ENCODE peak calls at places on chromosomes 1 and 21, in eight cellular contexts. One of them, this sample, is unnamed. For H3K27me3, the result is how much of the 10 kb centered on the place peaks cover.

GRCh38 chr1:17016317-17016661 is 4.6 kb upstream of the ATP13A2 start:
- DNase-seq in right lobe of liver: no peak
- DNase-seq in trophoblast cell: no peak
- DNase-seq in CD4-positive, alpha-beta memory T cell: no peak
- DNase-seq in Panc1: no peak
- DNase-seq in effector memory CD4-positive, alpha-beta T cell: no peak
- DNase-seq in mesendoderm: peak
- DNase-seq in GM23338: peak
- DNase-seq in this sample: no peak

GRCh38 chr1:155139895-155140629 is at the start of gene DPM3:
- DNase-seq in right lobe of liver: peak
- DNase-seq in effector memory CD4-positive, alpha-beta T cell: peak
- DNase-seq in mesendoderm: peak
- DNase-seq in trophoblast cell: peak
- DNase-seq in Panc1: no peak
- DNase-seq in CD4-positive, alpha-beta memory T cell: peak
- DNase-seq in GM23338: peak
- DNase-seq in this sample: no peak

GRCh38 chr1:30063621-30064280 is 659.6 kb downstream of the MATN1 start:
- DNase-seq in trophoblast cell: no peak
- DNase-seq in effector memory CD4-positive, alpha-beta T cell: no peak
- DNase-seq in GM23338: no peak
- DNase-seq in right lobe of liver: no peak
- DNase-seq in Panc1: no peak
- DNase-seq in mesendoderm: no peak
- DNase-seq in CD4-positive, alpha-beta memory T cell: no peak
- DNase-seq in this sample: no peak

GRCh38 chr21:34620084-34620665 is 5.3 kb upstream of the RCAN1 start:
- DNase-seq in trophoblast cell: no peak
- DNase-seq in CD4-positive, alpha-beta memory T cell: no peak
- DNase-seq in Panc1: no peak
- DNase-seq in right lobe of liver: peak
- DNase-seq in mesendoderm: no peak
- DNase-seq in GM23338: no peak
- DNase-seq in effector memory CD4-positive, alpha-beta T cell: no peak
- DNase-seq in this sample: no peak

GRCh38 chr1:99559166-99559565 is 86.7 kb upstream of the PALMD start:
- DNase-seq in GM23338: no peak
- DNase-seq in mesendoderm: no peak
- DNase-seq in Panc1: no peak
- DNase-seq in CD4-positive, alpha-beta memory T cell: no peak
- DNase-seq in right lobe of liver: no peak
- DNase-seq in effector memory CD4-positive, alpha-beta T cell: no peak
- DNase-seq in trophoblast cell: no peak
- DNase-seq in this sample: no peak

GRCh38 chr1:36982708-36983107 is 51.6 kb downstream of the GRIK3 start:
- DNase-seq in mesendoderm: peak
- DNase-seq in effector memory CD4-positive, alpha-beta T cell: no peak
- DNase-seq in trophoblast cell: no peak
- DNase-seq in CD4-positive, alpha-beta memory T cell: no peak
- DNase-seq in Panc1: no peak
- DNase-seq in right lobe of liver: no peak
- DNase-seq in GM23338: peak
- DNase-seq in this sample: no peak

GRCh38 chr1:53314096-53314495 is 13.8 kb downstream of the LRP8 start:
- DNase-seq in effector memory CD4-positive, alpha-beta T cell: no peak
- DNase-seq in Panc1: no peak
- DNase-seq in trophoblast cell: no peak
- DNase-seq in right lobe of liver: no peak
- DNase-seq in CD4-positive, alpha-beta memory T cell: no peak
- DNase-seq in GM23338: no peak
- DNase-seq in mesendoderm: no peak
- DNase-seq in this sample: no peak

GRCh38 chr1:47186267-47187185 is 3.3 kb downstream of the PDZK1IP1 start:
- DNase-seq in right lobe of liver: peak
- DNase-seq in mesendoderm: no peak
- DNase-seq in GM23338: no peak
- DNase-seq in CD4-positive, alpha-beta memory T cell: no peak
- DNase-seq in Panc1: no peak
- DNase-seq in effector memory CD4-positive, alpha-beta T cell: no peak
- DNase-seq in trophoblast cell: no peak
- DNase-seq in this sample: no peak

GRCh38 chr1:1616045-1616821 is 933 bp downstream of the MIB2 start:
- DNase-seq in CD4-positive, alpha-beta memory T cell: peak
- DNase-seq in trophoblast cell: peak
- DNase-seq in Panc1: no peak
- DNase-seq in mesendoderm: no peak
- DNase-seq in GM23338: no peak
- DNase-seq in effector memory CD4-positive, alpha-beta T cell: peak
- DNase-seq in right lobe of liver: peak
- DNase-seq in this sample: no peak

GRCh38 chr1:184748767-184749166 is 5.9 kb downstream of the EDEM3 start:
- DNase-seq in GM23338: no peak
- DNase-seq in effector memory CD4-positive, alpha-beta T cell: no peak
- DNase-seq in mesendoderm: no peak
- DNase-seq in CD4-positive, alpha-beta memory T cell: no peak
- DNase-seq in trophoblast cell: no peak
- DNase-seq in right lobe of liver: no peak
- DNase-seq in Panc1: no peak
- DNase-seq in this sample: no peak

GRCh38 chr1:226691257-226691656 is 47.8 kb downstream of the ITPKB start:
- DNase-seq in trophoblast cell: no peak
- DNase-seq in effector memory CD4-positive, alpha-beta T cell: peak
- DNase-seq in CD4-positive, alpha-beta memory T cell: peak
- DNase-seq in GM23338: no peak
- DNase-seq in Panc1: no peak
- DNase-seq in right lobe of liver: no peak
- DNase-seq in mesendoderm: no peak
- DNase-seq in this sample: no peak

GRCh38 chr1:201180133-201180532 is 10.5 kb upstream of the IGFN1 start:
- DNase-seq in right lobe of liver: no peak
- DNase-seq in effector memory CD4-positive, alpha-beta T cell: no peak
- DNase-seq in CD4-positive, alpha-beta memory T cell: no peak
- DNase-seq in Panc1: no peak
- DNase-seq in mesendoderm: no peak
- DNase-seq in trophoblast cell: no peak
- DNase-seq in GM23338: no peak
- DNase-seq in this sample: no peak

GRCh38 chr1:233673146-233673946 is 59.4 kb downstream of the KCNK1 start:
- DNase-seq in mesendoderm: no peak
- DNase-seq in effector memory CD4-positive, alpha-beta T cell: no peak
- DNase-seq in GM23338: no peak
- DNase-seq in Panc1: no peak
- DNase-seq in right lobe of liver: no peak
- DNase-seq in CD4-positive, alpha-beta memory T cell: no peak
- DNase-seq in trophoblast cell: no peak
- DNase-seq in this sample: no peak

GRCh38 chr1:174262747-174263241 is 103.5 kb downstream of the RABGAP1L start:
- DNase-seq in trophoblast cell: no peak
- DNase-seq in GM23338: peak
- DNase-seq in effector memory CD4-positive, alpha-beta T cell: no peak
- DNase-seq in mesendoderm: peak
- DNase-seq in CD4-positive, alpha-beta memory T cell: peak
- DNase-seq in right lobe of liver: no peak
- DNase-seq in Panc1: peak
- DNase-seq in this sample: no peak

GRCh38 chr1:235006132-235006721 is 122.4 kb downstream of the TOMM20 start:
- DNase-seq in mesendoderm: no peak
- DNase-seq in CD4-positive, alpha-beta memory T cell: no peak
- DNase-seq in Panc1: no peak
- DNase-seq in effector memory CD4-positive, alpha-beta T cell: no peak
- DNase-seq in right lobe of liver: no peak
- DNase-seq in trophoblast cell: no peak
- DNase-seq in GM23338: no peak
- DNase-seq in this sample: no peak

GRCh38 chr21:36749935-36750578 is 51.1 kb downstream of the SIM2 start:
- DNase-seq in CD4-positive, alpha-beta memory T cell: no peak
- DNase-seq in effector memory CD4-positive, alpha-beta T cell: no peak
- DNase-seq in right lobe of liver: no peak
- DNase-seq in trophoblast cell: peak
- DNase-seq in mesendoderm: peak
- DNase-seq in Panc1: no peak
- DNase-seq in GM23338: peak
- DNase-seq in this sample: peak

GRCh38 chr1:60978421-60979357 is 103.7 kb upstream of the NFIA start:
- DNase-seq in right lobe of liver: no peak
- DNase-seq in Panc1: peak
- DNase-seq in trophoblast cell: no peak
- DNase-seq in CD4-positive, alpha-beta memory T cell: peak
- DNase-seq in effector memory CD4-positive, alpha-beta T cell: peak
- DNase-seq in mesendoderm: peak
- DNase-seq in GM23338: peak
- DNase-seq in this sample: no peak

GRCh38 chr1:44576456-44577150 is 97.7 kb downstream of the TMEM53 start:
- DNase-seq in CD4-positive, alpha-beta memory T cell: no peak
- DNase-seq in effector memory CD4-positive, alpha-beta T cell: no peak
- DNase-seq in trophoblast cell: no peak
- DNase-seq in mesendoderm: no peak
- DNase-seq in Panc1: no peak
- DNase-seq in GM23338: peak
- DNase-seq in right lobe of liver: no peak
- DNase-seq in this sample: no peak

GRCh38 chr1:229943988-229944743 is 122.9 kb upstream of the GALNT2 start:
- DNase-seq in Panc1: no peak
- DNase-seq in effector memory CD4-positive, alpha-beta T cell: no peak
- DNase-seq in GM23338: no peak
- DNase-seq in CD4-positive, alpha-beta memory T cell: no peak
- DNase-seq in right lobe of liver: no peak
- DNase-seq in mesendoderm: peak
- DNase-seq in trophoblast cell: no peak
- DNase-seq in this sample: no peak
- H3K27ac ChIP-seq in Panc1: no peak
- H3K27ac ChIP-seq in effector memory CD4-positive, alpha-beta T cell: no peak
- H3K27ac ChIP-seq in GM23338: no peak
- H3K27ac ChIP-seq in CD4-positive, alpha-beta memory T cell: no peak
- H3K27ac ChIP-seq in right lobe of liver: no peak
- H3K27ac ChIP-seq in mesendoderm: no peak
- H3K27ac ChIP-seq in trophoblast cell: no peak
- H3K27ac ChIP-seq in this sample: no peak

GRCh38 chr1:23367451-23367790 is 2.2 kb downstream of the ZNF436 start:
- DNase-seq in trophoblast cell: no peak
- DNase-seq in GM23338: no peak
- DNase-seq in CD4-positive, alpha-beta memory T cell: no peak
- DNase-seq in Panc1: no peak
- DNase-seq in effector memory CD4-positive, alpha-beta T cell: no peak
- DNase-seq in right lobe of liver: no peak
- DNase-seq in mesendoderm: no peak
- DNase-seq in this sample: no peak

GRCh38 chr1:23367791-23368561 is 1.7 kb downstream of the ZNF436 start:
- DNase-seq in right lobe of liver: peak
- DNase-seq in CD4-positive, alpha-beta memory T cell: peak
- DNase-seq in Panc1: peak
- DNase-seq in GM23338: peak
- DNase-seq in effector memory CD4-positive, alpha-beta T cell: peak
- DNase-seq in trophoblast cell: peak
- DNase-seq in mesendoderm: peak
- DNase-seq in this sample: peak

GRCh38 chr1:23366146-23366545 is 3.5 kb downstream of the ZNF436 start:
- DNase-seq in trophoblast cell: no peak
- DNase-seq in right lobe of liver: no peak
- DNase-seq in GM23338: no peak
- DNase-seq in mesendoderm: no peak
- DNase-seq in effector memory CD4-positive, alpha-beta T cell: no peak
- DNase-seq in Panc1: no peak
- DNase-seq in CD4-positive, alpha-beta memory T cell: no peak
- DNase-seq in this sample: no peak

GRCh38 chr1:23368562-23369334 is 888 bp downstream of the ZNF436 start:
- DNase-seq in right lobe of liver: peak
- DNase-seq in trophoblast cell: peak
- DNase-seq in CD4-positive, alpha-beta memory T cell: peak
- DNase-seq in GM23338: peak
- DNase-seq in Panc1: no peak
- DNase-seq in effector memory CD4-positive, alpha-beta T cell: peak
- DNase-seq in mesendoderm: peak
- DNase-seq in this sample: peak

DNA sequence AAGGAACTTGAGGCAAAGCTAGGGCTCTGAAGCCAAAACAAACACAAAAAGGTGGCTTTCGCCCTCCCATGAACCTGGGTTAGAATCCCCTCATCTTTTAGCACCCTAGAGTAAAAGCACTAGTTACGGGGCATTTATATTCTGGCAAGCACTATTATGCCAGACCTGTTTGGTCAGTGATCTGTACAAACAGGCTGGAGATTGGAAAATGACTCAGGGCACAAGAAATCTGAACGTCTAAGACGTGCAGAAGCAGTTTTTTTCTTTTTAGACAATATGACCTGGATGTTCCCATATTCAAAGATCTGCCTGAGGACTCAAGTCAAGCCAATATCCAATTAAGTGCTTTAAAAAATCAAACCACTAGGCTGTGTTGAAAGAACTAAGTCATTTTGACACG is 3.0 kb downstream of the ZNF436 start:
- DNase-seq in mesendoderm: no peak
- DNase-seq in right lobe of liver: no peak
- DNase-seq in GM23338: no peak
- DNase-seq in trophoblast cell: no peak
- DNase-seq in effector memory CD4-positive, alpha-beta T cell: no peak
- DNase-seq in CD4-positive, alpha-beta memory T cell: no peak
- DNase-seq in Panc1: no peak
- DNase-seq in this sample: no peak
- H3K4me3 ChIP-seq in mesendoderm: no peak
- H3K4me3 ChIP-seq in right lobe of liver: no peak
- H3K4me3 ChIP-seq in GM23338: no peak
- H3K4me3 ChIP-seq in trophoblast cell: no peak
- H3K4me3 ChIP-seq in effector memory CD4-positive, alpha-beta T cell: no peak
- H3K4me3 ChIP-seq in CD4-positive, alpha-beta memory T cell: no peak
- H3K4me3 ChIP-seq in Panc1: peak
- H3K4me3 ChIP-seq in this sample: no peak

DNA sequence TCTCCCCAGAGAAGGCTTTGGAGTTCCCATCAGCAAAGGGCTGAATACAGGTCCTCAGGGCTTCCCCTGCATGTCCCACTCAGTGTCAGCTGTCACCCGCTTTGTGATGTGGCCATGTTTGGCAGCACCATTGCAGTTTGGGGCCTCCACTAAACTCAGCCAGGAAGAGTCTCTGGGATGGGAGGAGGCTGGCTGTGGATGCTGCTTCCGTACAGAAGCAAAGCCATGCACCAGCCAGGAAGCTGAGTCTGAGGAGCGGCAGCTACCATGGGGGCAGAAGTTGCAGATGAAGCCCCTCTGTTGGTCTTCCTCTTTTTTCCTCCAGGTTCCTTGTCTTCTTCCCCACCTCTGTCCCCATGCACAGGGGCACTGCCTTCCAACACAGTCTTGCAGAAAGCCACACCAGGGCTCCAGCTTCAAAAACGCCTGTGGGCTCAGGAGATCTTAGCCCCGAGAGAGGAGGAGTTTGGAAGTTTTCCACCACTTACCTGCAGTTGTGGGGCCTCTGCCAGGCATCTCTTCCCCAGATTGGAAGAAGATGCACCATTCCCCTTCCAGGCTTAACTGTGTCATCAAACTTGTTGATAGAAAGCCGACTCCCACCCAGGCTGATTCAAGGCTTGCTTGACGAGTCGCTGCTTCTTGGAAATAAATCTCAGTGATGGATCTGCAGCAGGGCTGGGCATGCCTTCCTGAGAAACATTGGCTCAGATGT is 416.7 kb downstream of the NPHP4 start:
- DNase-seq in CD4-positive, alpha-beta memory T cell: no peak
- DNase-seq in mesendoderm: no peak
- DNase-seq in trophoblast cell: no peak
- DNase-seq in Panc1: no peak
- DNase-seq in GM23338: peak
- DNase-seq in right lobe of liver: no peak
- DNase-seq in effector memory CD4-positive, alpha-beta T cell: no peak
- DNase-seq in this sample: no peak
- H3K27me3 ChIP-seq in CD4-positive, alpha-beta memory T cell: under half
- H3K27me3 ChIP-seq in mesendoderm: under half
- H3K27me3 ChIP-seq in trophoblast cell: under half
- H3K27me3 ChIP-seq in Panc1: under half
- H3K27me3 ChIP-seq in GM23338: under half
- H3K27me3 ChIP-seq in right lobe of liver: under half
- H3K27me3 ChIP-seq in effector memory CD4-positive, alpha-beta T cell: under half
- H3K27me3 ChIP-seq in this sample: under half

GRCh38 chr1:21277178-21277577 is 13.1 kb downstream of the ECE1 start:
- DNase-seq in trophoblast cell: no peak
- DNase-seq in Panc1: no peak
- DNase-seq in mesendoderm: no peak
- DNase-seq in CD4-positive, alpha-beta memory T cell: no peak
- DNase-seq in right lobe of liver: no peak
- DNase-seq in effector memory CD4-positive, alpha-beta T cell: no peak
- DNase-seq in GM23338: no peak
- DNase-seq in this sample: no peak
- H3K27ac ChIP-seq in trophoblast cell: no peak
- H3K27ac ChIP-seq in Panc1: no peak
- H3K27ac ChIP-seq in mesendoderm: no peak
- H3K27ac ChIP-seq in CD4-positive, alpha-beta memory T cell: no peak
- H3K27ac ChIP-seq in right lobe of liver: no peak
- H3K27ac ChIP-seq in effector memory CD4-positive, alpha-beta T cell: peak
- H3K27ac ChIP-seq in GM23338: peak
- H3K27ac ChIP-seq in this sample: no peak

This sample was measured in iPS DF 6.9.